ENCODE peak calls at places on chromosomes 4 and X, in six cellular contexts. Q is mesenchymal stem cell; S is GM20000; R is choroid plexus epithelial cell; E is bronchial epithelial cell; J is stimulated activated CD8-positive, alpha-beta memory T cell treated with anti-CD3 and anti-CD28 coated beads, Interleukin-7, amount 100 ng/mL, for 1 hour. U is an unnamed sample.

GRCh38 chr4:7759221-7759620 is 180.4 kb downstream of the AFAP1 start:
- DNase-seq in E (no peak), R (no peak), S (peak), J (peak), Q (no peak), U (peak)

GRCh38 chrX:97843200-97843811 is 959.6 kb downstream of the RPA4 start:
- DNase-seq in Q (no peak), J (no peak), S (no peak), R (no peak), E (no peak), U (no peak)

GRCh38 chr4:133865606-133866327 is 335.8 kb downstream of the PABPC4L start:
- DNase-seq in R (peak), Q (peak), E (peak), J (no peak), S (no peak), U (no peak)

GRCh38 chr4:112036881-112037280 is 108.4 kb upstream of the FAM241A start:
- DNase-seq in E (no peak), J (no peak), R (no peak), S (no peak), Q (peak), U (no peak)

GRCh38 chr4:26179316-26179760 is 141.5 kb upstream of the RBPJ start:
- DNase-seq in R (no peak), J (no peak), Q (no peak), E (no peak), S (peak), U (no peak)

GRCh38 chrX:22652596-22652995 is 347.2 kb upstream of the DDX53 start:
- DNase-seq in E (peak), J (no peak), R (peak), S (no peak), Q (peak), U (no peak)

GRCh38 chrX:150731795-150732194 is 38.6 kb downstream of the MTMR1 start:
- DNase-seq in S (no peak), E (peak), J (no peak), Q (peak), R (peak), U (no peak)

GRCh38 chr4:5750052-5750950 is 39.3 kb downstream of the EVC start:
- DNase-seq in S (no peak), Q (peak), E (no peak), R (peak), J (no peak), U (no peak)

GRCh38 chrX:50704360-50704759 is 109.6 kb downstream of the SHROOM4 start:
- DNase-seq in Q (peak), E (no peak), R (no peak), S (no peak), J (no peak), U (no peak)

GRCh38 chrX:72169008-72169728 is 12.4 kb upstream of the PIN4 start:
- DNase-seq in S (no peak), R (peak), Q (no peak), J (no peak), E (peak), U (peak)

GRCh38 chr4:118918388-118918787 is 29.7 kb downstream of the SYNPO2 start:
- DNase-seq in E (peak), S (no peak), R (peak), J (no peak), Q (peak), U (no peak)

GRCh38 chr4:175427751-175428150 is 384.3 kb downstream of the GPM6A start:
- DNase-seq in S (no peak), Q (no peak), E (no peak), J (no peak), R (no peak), U (no peak)

GRCh38 chr4:3285558-3286334 is 7.1 kb upstream of the RGS12 start:
- DNase-seq in Q (peak), R (peak), S (no peak), J (no peak), E (no peak), U (no peak)

GRCh38 chr4:158353541-158354304 is 143.4 kb downstream of the TMEM144 start:
- DNase-seq in R (no peak), J (no peak), Q (no peak), S (no peak), E (no peak), U (no peak)

GRCh38 chr4:94765653-94766052 is 7.9 kb downstream of the BMPR1B start:
- DNase-seq in R (no peak), S (no peak), Q (no peak), E (peak), J (no peak), U (no peak)

GRCh38 chr4:157115613-157116340 is 39.8 kb downstream of the GLRB start:
- DNase-seq in R (peak), E (peak), S (no peak), Q (peak), J (no peak), U (no peak)

GRCh38 chr4:93827272-93827947 is 1.1 kb upstream of the ATOH1 start:
- DNase-seq in J (no peak), Q (no peak), E (no peak), R (no peak), S (no peak), U (no peak)

GRCh38 chr4:154642361-154642760 is 29.9 kb upstream of the FGG start:
- DNase-seq in Q (no peak), J (no peak), E (no peak), S (no peak), R (no peak), U (no peak)

GRCh38 chr4:107034982-107035710 is 967 bp downstream of the DKK2 start:
- DNase-seq in S (no peak), R (peak), J (no peak), Q (peak), E (no peak), U (no peak)

GRCh38 chr4:83285022-83285387 is 407 bp upstream of the COQ2 start:
- DNase-seq in E (peak), J (no peak), S (peak), R (peak), Q (peak), U (no peak)

GRCh38 chrX:39518451-39519212 is 579.1 kb downstream of the BCOR start:
- DNase-seq in J (no peak), Q (no peak), S (no peak), R (no peak), E (no peak), U (no peak)

GRCh38 chr4:127623755-127624087 is 9.0 kb upstream of the INTU start:
- DNase-seq in R (peak), S (peak), E (peak), J (no peak), Q (peak), U (no peak)

GRCh38 chrX:109782994-109783711 is 50.1 kb upstream of the ACSL4 start:
- DNase-seq in J (no peak), E (no peak), Q (no peak), S (peak), R (peak), U (no peak)

GRCh38 chr4:53507671-53508286 is 83.5 kb downstream of the LNX1 start:
- DNase-seq in Q (no peak), E (no peak), J (no peak), R (peak), S (no peak), U (no peak)

GRCh38 chrX:19990225-19990518 is 689 bp downstream of the BCLAF3 start:
- DNase-seq in Q (peak), E (peak), S (peak), J (no peak), R (peak), U (no peak)

GRCh38 chrX:130173190-130173895 is 1.6 kb downstream of the RAB33A start:
- DNase-seq in Q (peak), J (no peak), R (peak), S (peak), E (no peak), U (no peak)

GRCh38 chrX:136794080-136794479 is 13.3 kb upstream of the ARHGEF6 start:
- DNase-seq in J (no peak), R (no peak), Q (no peak), S (no peak), E (no peak), U (no peak)

GRCh38 chr4:78432896-78433295 is 118.7 kb upstream of the ANXA3 start:
- DNase-seq in Q (peak), S (no peak), J (no peak), R (peak), E (peak), U (no peak)

GRCh38 chr4:111362891-111363290 is 740.0 kb upstream of the PITX2 start:
- DNase-seq in S (no peak), E (no peak), J (no peak), R (peak), Q (peak), U (no peak)

GRCh38 chr4:42750091-42750490 is 93.2 kb upstream of the ATP8A1 start:
- DNase-seq in Q (no peak), J (peak), E (no peak), R (no peak), S (peak), U (no peak)

GRCh38 chr4:610411-611261 is 14.7 kb upstream of the PDE6B start:
- DNase-seq in S (no peak), J (no peak), R (peak), E (peak), Q (no peak), U (no peak)

GRCh38 chrX:68830486-68831404 is 1.9 kb downstream of the EFNB1 start:
- DNase-seq in R (no peak), E (no peak), S (no peak), J (no peak), Q (no peak), U (no peak)

GRCh38 chr4:2788532-2789103 is 4.3 kb upstream of the SH3BP2 start:
- DNase-seq in E (no peak), R (no peak), Q (no peak), J (no peak), S (no peak), U (no peak)

GRCh38 chr4:46329118-46329976 is 60.6 kb downstream of the GABRA2 start:
- DNase-seq in J (no peak), E (peak), Q (peak), S (peak), R (peak), U (no peak)

GRCh38 chr4:172725581-172725980 is 443.0 kb upstream of the GALNT7 start:
- DNase-seq in R (peak), S (no peak), J (no peak), E (peak), Q (no peak), U (no peak)

GRCh38 chr4:52376107-52376704 is 282.9 kb downstream of the USP46 start:
- DNase-seq in Q (peak), E (peak), R (peak), J (no peak), S (peak), U (no peak)

GRCh38 chr4:75736862-75737261 is 12.5 kb downstream of the USO1 start:
- DNase-seq in R (peak), J (no peak), Q (no peak), S (no peak), E (no peak), U (no peak)

GRCh38 chr4:185379326-185380295 is 16.1 kb downstream of the LRP2BP start:
- DNase-seq in S (no peak), R (no peak), E (no peak), Q (no peak), J (no peak), U (no peak)

GRCh38 chrX:30196322-30196721 is 19.0 kb upstream of the MAGEB2 start:
- DNase-seq in E (peak), J (no peak), S (peak), R (peak), Q (peak), U (no peak)

U was measured in effector CD8-positive, alpha-beta T cell.